ENCODE peak calls at places on chromosomes 4 and X, in four cellular contexts. One of them, this sample, is unnamed.

GRCh38 chr4:2535386-2536192 is 858 bp upstream of the FAM193A start:
- DNase-seq in GM12892: peak
- DNase-seq in spleen: peak
- DNase-seq in Peyer's patch: peak
- DNase-seq in this sample: no peak

GRCh38 chr4:145530189-145530588 is 48.5 kb downstream of the SMAD1 start:
- DNase-seq in GM12892: no peak
- DNase-seq in spleen: no peak
- DNase-seq in Peyer's patch: no peak
- DNase-seq in this sample: no peak

GRCh38 chrX:45771560-45772340 is 571.1 kb upstream of the DIPK2B start:
- DNase-seq in GM12892: no peak
- DNase-seq in spleen: peak
- DNase-seq in Peyer's patch: peak
- DNase-seq in this sample: no peak

GRCh38 chrX:42748067-42748850 is 29.7 kb downstream of the PPP1R2C start:
- DNase-seq in GM12892: no peak
- DNase-seq in spleen: no peak
- DNase-seq in Peyer's patch: no peak
- DNase-seq in this sample: no peak

GRCh38 chrX:49117597-49117996 is 5.9 kb downstream of the GPKOW start:
- DNase-seq in GM12892: no peak
- DNase-seq in spleen: no peak
- DNase-seq in Peyer's patch: no peak
- DNase-seq in this sample: no peak

GRCh38 chrX:153866302-153867019 is 19.5 kb downstream of the L1CAM start:
- DNase-seq in GM12892: no peak
- DNase-seq in spleen: peak
- DNase-seq in Peyer's patch: no peak
- DNase-seq in this sample: no peak

GRCh38 chrX:74160358-74160757 is 143.6 kb upstream of the ZCCHC13 start:
- DNase-seq in GM12892: no peak
- DNase-seq in spleen: no peak
- DNase-seq in Peyer's patch: no peak
- DNase-seq in this sample: no peak

GRCh38 chrX:9682456-9682855 is 83.2 kb downstream of the GPR143 start:
- DNase-seq in GM12892: no peak
- DNase-seq in spleen: no peak
- DNase-seq in Peyer's patch: no peak
- DNase-seq in this sample: no peak

GRCh38 chr4:15470149-15470520 is 453 bp downstream of the CC2D2A start:
- DNase-seq in GM12892: no peak
- DNase-seq in spleen: no peak
- DNase-seq in Peyer's patch: no peak
- DNase-seq in this sample: no peak

GRCh38 chrX:2500091-2500680 is 590 bp downstream of the DHRSX start:
- DNase-seq in GM12892: peak
- DNase-seq in spleen: peak
- DNase-seq in Peyer's patch: peak
- DNase-seq in this sample: peak

GRCh38 chrX:40105016-40105790 is 7.4 kb upstream of the BCOR start:
- DNase-seq in GM12892: no peak
- DNase-seq in spleen: peak
- DNase-seq in Peyer's patch: peak
- DNase-seq in this sample: peak

GRCh38 chr4:172202480-172203076 is 389.4 kb downstream of the GALNTL6 start:
- DNase-seq in GM12892: peak
- DNase-seq in spleen: no peak
- DNase-seq in Peyer's patch: no peak
- DNase-seq in this sample: no peak

GRCh38 chr4:33831667-33832066 is 2412.6 kb downstream of the ARAP2 start:
- DNase-seq in GM12892: no peak
- DNase-seq in spleen: no peak
- DNase-seq in Peyer's patch: no peak
- DNase-seq in this sample: no peak

GRCh38 chr4:16516796-16517413 is 290.6 kb upstream of the TAPT1 start:
- DNase-seq in GM12892: no peak
- DNase-seq in spleen: no peak
- DNase-seq in Peyer's patch: no peak
- DNase-seq in this sample: peak

GRCh38 chr4:183797041-183797444 is 108.1 kb upstream of the STOX2 start:
- DNase-seq in GM12892: no peak
- DNase-seq in spleen: peak
- DNase-seq in Peyer's patch: no peak
- DNase-seq in this sample: peak

GRCh38 chr4:77963005-77963404 is 94.1 kb upstream of the FRAS1 start:
- DNase-seq in GM12892: no peak
- DNase-seq in spleen: no peak
- DNase-seq in Peyer's patch: no peak
- DNase-seq in this sample: no peak

GRCh38 chr4:8574796-8575370 is 5.3 kb upstream of the GPR78 start:
- DNase-seq in GM12892: no peak
- DNase-seq in spleen: peak
- DNase-seq in Peyer's patch: no peak
- DNase-seq in this sample: no peak

GRCh38 chr4:153241970-153242847 is 38.0 kb downstream of the TRIM2 start:
- DNase-seq in GM12892: no peak
- DNase-seq in spleen: no peak
- DNase-seq in Peyer's patch: no peak
- DNase-seq in this sample: no peak

GRCh38 chr4:1777822-1778641 is 15.1 kb upstream of the FGFR3 start:
- DNase-seq in GM12892: no peak
- DNase-seq in spleen: no peak
- DNase-seq in Peyer's patch: no peak
- DNase-seq in this sample: peak

GRCh38 chrX:18377802-18378201 is 23.3 kb upstream of the SCML2 start:
- DNase-seq in GM12892: no peak
- DNase-seq in spleen: no peak
- DNase-seq in Peyer's patch: peak
- DNase-seq in this sample: peak

GRCh38 chr4:182143086-182143821 is 99.9 kb upstream of the TENM3 start:
- DNase-seq in GM12892: no peak
- DNase-seq in spleen: no peak
- DNase-seq in Peyer's patch: peak
- DNase-seq in this sample: peak

GRCh38 chr4:28548549-28548948 is 1687.9 kb downstream of the STIM2 start:
- DNase-seq in GM12892: no peak
- DNase-seq in spleen: no peak
- DNase-seq in Peyer's patch: no peak
- DNase-seq in this sample: no peak

GRCh38 chr4:172142331-172142738 is 329.1 kb downstream of the GALNTL6 start:
- DNase-seq in GM12892: no peak
- DNase-seq in spleen: no peak
- DNase-seq in Peyer's patch: no peak
- DNase-seq in this sample: no peak

GRCh38 chrX:126836195-126836594 is 16.7 kb downstream of the PRR32 start:
- DNase-seq in GM12892: no peak
- DNase-seq in spleen: no peak
- DNase-seq in Peyer's patch: no peak
- DNase-seq in this sample: no peak

GRCh38 chr4:37535872-37536271 is 150.3 kb downstream of the RELL1 start:
- DNase-seq in GM12892: no peak
- DNase-seq in spleen: no peak
- DNase-seq in Peyer's patch: no peak
- DNase-seq in this sample: no peak

GRCh38 chr4:122533841-122534240 is 77.3 kb upstream of the IL2 start:
- DNase-seq in GM12892: no peak
- DNase-seq in spleen: no peak
- DNase-seq in Peyer's patch: no peak
- DNase-seq in this sample: no peak

GRCh38 chr4:65358914-65359313 is 311.4 kb downstream of the EPHA5 start:
- DNase-seq in GM12892: no peak
- DNase-seq in spleen: no peak
- DNase-seq in Peyer's patch: no peak
- DNase-seq in this sample: no peak

GRCh38 chr4:128393111-128393704 is 105.6 kb upstream of the PGRMC2 start:
- DNase-seq in GM12892: no peak
- DNase-seq in spleen: no peak
- DNase-seq in Peyer's patch: no peak
- DNase-seq in this sample: no peak

GRCh38 chr4:74190919-74191397 is 33.0 kb downstream of the MTHFD2L start:
- DNase-seq in GM12892: no peak
- DNase-seq in spleen: no peak
- DNase-seq in Peyer's patch: no peak
- DNase-seq in this sample: no peak

GRCh38 chrX:8138252-8138651 is 32.8 kb downstream of the VCX2 start:
- DNase-seq in GM12892: no peak
- DNase-seq in spleen: no peak
- DNase-seq in Peyer's patch: no peak
- DNase-seq in this sample: no peak

GRCh38 chr4:20422398-20422797 is 170.7 kb downstream of the SLIT2 start:
- DNase-seq in GM12892: no peak
- DNase-seq in spleen: no peak
- DNase-seq in Peyer's patch: peak
- DNase-seq in this sample: no peak

GRCh38 chr4:123867910-123868587 is 471.5 kb downstream of the SPRY1 start:
- DNase-seq in GM12892: no peak
- DNase-seq in spleen: no peak
- DNase-seq in Peyer's patch: no peak
- DNase-seq in this sample: no peak

GRCh38 chr4:141576585-141577110 is 59.7 kb upstream of the IL15 start:
- DNase-seq in GM12892: no peak
- DNase-seq in spleen: no peak
- DNase-seq in Peyer's patch: no peak
- DNase-seq in this sample: peak

GRCh38 chrX:46251755-46252154 is 293.5 kb downstream of the ZNF674 start:
- DNase-seq in GM12892: no peak
- DNase-seq in spleen: no peak
- DNase-seq in Peyer's patch: peak
- DNase-seq in this sample: no peak

GRCh38 chr4:120682981-120683380 is 239.5 kb downstream of the PRDM5 start:
- DNase-seq in GM12892: no peak
- DNase-seq in spleen: no peak
- DNase-seq in Peyer's patch: no peak
- DNase-seq in this sample: no peak

GRCh38 chr4:175635513-175635912 is 176.6 kb downstream of the GPM6A start:
- DNase-seq in GM12892: no peak
- DNase-seq in spleen: no peak
- DNase-seq in Peyer's patch: no peak
- DNase-seq in this sample: no peak
- TF ChIP-seq POLR2A in GM12892: no peak
- TF ChIP-seq POLR2A in spleen: no peak
- TF ChIP-seq POLR2A in Peyer's patch: no peak
- TF ChIP-seq POLR2A in this sample: no peak

DNA sequence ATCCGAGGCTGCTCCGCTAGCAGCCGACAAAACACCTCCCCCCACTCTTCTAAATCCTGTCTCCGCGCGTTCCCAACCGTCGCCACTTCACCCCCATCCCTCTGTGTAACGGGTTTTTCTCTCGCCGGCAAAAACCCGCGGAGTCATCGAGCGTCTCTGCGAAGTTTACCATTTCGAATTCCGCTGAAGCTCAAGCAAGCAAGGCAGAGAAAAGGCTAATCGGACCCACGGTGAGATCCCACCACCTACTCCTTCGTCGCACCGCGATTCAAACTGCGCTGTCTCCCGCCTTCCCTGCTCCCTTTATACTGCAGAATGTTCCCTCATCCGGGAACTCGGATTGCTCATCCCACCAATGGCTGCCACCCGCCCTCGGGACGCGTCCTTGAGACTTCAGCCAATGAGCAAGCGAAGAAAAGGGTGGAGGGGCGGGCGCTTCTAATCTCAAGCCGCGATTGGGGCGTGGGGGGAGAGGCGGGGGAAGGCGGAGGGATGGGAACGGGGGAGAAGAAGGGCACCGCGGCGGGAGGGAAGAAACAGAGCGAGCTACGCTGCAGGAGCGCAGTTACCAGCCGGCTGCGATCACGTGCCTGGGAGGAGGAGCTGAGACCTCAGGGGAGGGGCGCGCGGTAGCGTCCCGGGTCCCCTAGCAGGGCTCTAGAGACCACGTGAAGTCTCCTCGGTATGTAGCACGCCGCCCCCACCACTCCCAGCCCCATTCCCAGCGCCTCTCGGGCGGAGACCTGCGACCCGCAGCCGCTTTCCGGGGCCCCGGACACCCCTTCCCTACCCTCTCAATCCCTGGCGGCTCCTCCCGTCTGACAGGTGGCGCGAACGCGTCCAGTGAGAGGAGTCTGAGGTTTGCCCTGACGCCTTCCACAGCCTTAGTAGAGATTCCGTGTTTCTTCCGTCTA is at the start of gene H2AZ1:
- DNase-seq in GM12892: peak
- DNase-seq in spleen: peak
- DNase-seq in Peyer's patch: peak
- DNase-seq in this sample: peak
- TF ChIP-seq POLR2A in GM12892: peak
- TF ChIP-seq POLR2A in spleen: peak
- TF ChIP-seq POLR2A in Peyer's patch: peak
- TF ChIP-seq POLR2A in this sample: peak

GRCh38 chr4:93878566-93878965 is 50.0 kb downstream of the ATOH1 start:
- DNase-seq in GM12892: no peak
- DNase-seq in spleen: no peak
- DNase-seq in Peyer's patch: no peak
- DNase-seq in this sample: no peak

GRCh38 chr4:93879919-93880318 is 51.4 kb downstream of the ATOH1 start:
- DNase-seq in GM12892: no peak
- DNase-seq in spleen: no peak
- DNase-seq in Peyer's patch: no peak
- DNase-seq in this sample: no peak

GRCh38 chr4:93870876-93871458 is 42.4 kb downstream of the ATOH1 start:
- DNase-seq in GM12892: no peak
- DNase-seq in spleen: no peak
- DNase-seq in Peyer's patch: peak
- DNase-seq in this sample: no peak

DNA sequence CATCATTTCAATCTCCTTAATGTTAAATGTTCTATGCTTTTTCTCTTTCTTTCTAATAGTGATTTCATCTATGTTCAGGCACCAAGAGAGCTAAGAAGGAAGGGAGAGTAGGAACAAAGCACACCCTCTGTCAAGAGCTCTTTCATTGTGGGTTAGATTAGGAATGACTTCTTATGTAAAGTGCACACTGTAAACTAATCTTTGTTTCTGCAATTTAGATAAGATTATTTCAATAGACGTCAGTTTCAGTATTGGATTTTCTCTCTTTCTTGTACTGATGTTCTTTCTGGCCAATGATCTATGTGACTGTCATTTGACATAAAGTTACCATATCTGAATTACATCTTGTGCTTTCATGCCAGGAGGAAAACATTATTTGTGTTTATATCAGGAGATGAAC is 48.2 kb downstream of the ATOH1 start:
- DNase-seq in GM12892: no peak
- DNase-seq in spleen: no peak
- DNase-seq in Peyer's patch: no peak
- DNase-seq in this sample: no peak
- TF ChIP-seq POLR2A in GM12892: no peak
- TF ChIP-seq POLR2A in spleen: no peak
- TF ChIP-seq POLR2A in Peyer's patch: peak
- TF ChIP-seq POLR2A in this sample: no peak

DNA sequence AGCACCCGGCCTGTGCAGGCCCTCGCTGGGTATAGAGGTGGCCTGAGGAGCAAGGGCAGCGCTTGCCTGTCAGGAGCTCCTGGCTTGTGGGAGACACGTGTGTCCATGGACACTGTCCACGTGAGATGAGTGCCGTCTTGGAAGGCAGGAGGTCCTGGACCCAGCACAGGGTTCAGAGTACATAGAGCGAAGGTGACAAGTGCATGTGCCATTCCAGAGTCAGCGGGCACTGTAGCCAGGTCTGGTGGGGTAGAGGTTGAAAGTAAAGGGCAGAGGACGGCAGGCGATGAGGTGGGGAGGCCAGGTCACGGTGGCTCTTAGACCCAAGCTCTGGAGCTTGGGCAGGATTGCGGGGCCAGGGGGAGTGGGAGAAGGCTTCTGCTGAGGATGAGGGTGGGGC is 28.4 kb upstream of the TADA2B start:
- DNase-seq in GM12892: no peak
- DNase-seq in spleen: peak
- DNase-seq in Peyer's patch: no peak
- DNase-seq in this sample: no peak
- TF ChIP-seq POLR2A in GM12892: no peak
- TF ChIP-seq POLR2A in spleen: no peak
- TF ChIP-seq POLR2A in Peyer's patch: no peak
- TF ChIP-seq POLR2A in this sample: no peak